ENCODE peak calls at places on chromosomes 13 and 19, in ten cellular contexts. H is Peyer's patch; J is type B pancreatic cell; T is ELR; R is stimulated activated CD4-positive, alpha-beta T cell treated with anti-CD3 and anti-CD28 coated beads, Interleukin-2, amount 100 ng/mL, for 48 hours; M is NCI-H748 treated with DMSO at 0.1 percent for 48 hours; E is testis; W is T-helper 9 cell; S is ovary; L is BJ. P is an unnamed sample.

GRCh38 chr19:51365211-51366049 is 758 bp downstream of the ETFB start:
- DNase-seq in H (peak), J (no peak), T (peak), R (no peak), M (no peak), E (peak), W (no peak), S (peak), L (no peak), P (no peak)

GRCh38 chr19:17797397-17798201 is 2.7 kb downstream of the B3GNT3 start:
- DNase-seq in H (peak), J (no peak), T (peak), R (peak), M (no peak), E (no peak), W (no peak), S (no peak), L (no peak), P (no peak)

GRCh38 chr13:72004975-72005374 is 138.0 kb upstream of the DACH1 start:
- DNase-seq in H (no peak), J (no peak), T (peak), R (no peak), M (no peak), E (no peak), W (no peak), S (no peak), L (peak), P (no peak)

GRCh38 chr19:18709546-18709945 is 26.1 kb downstream of the CRTC1 start:
- DNase-seq in H (no peak), J (no peak), T (no peak), R (no peak), M (no peak), E (no peak), W (no peak), S (no peak), L (no peak), P (no peak)

GRCh38 chr13:54379461-54379860 is 1350.8 kb downstream of the OLFM4 start:
- DNase-seq in H (no peak), J (no peak), T (no peak), R (no peak), M (no peak), E (no peak), W (no peak), S (no peak), L (no peak), P (no peak)

GRCh38 chr13:83780201-83780600 is 102.1 kb downstream of the SLITRK1 start:
- DNase-seq in H (no peak), J (no peak), T (peak), R (no peak), M (no peak), E (peak), W (no peak), S (no peak), L (no peak), P (no peak)

GRCh38 chr19:7535993-7536685 is 622 bp downstream of the PNPLA6 start:
- DNase-seq in H (no peak), J (no peak), T (no peak), R (no peak), M (no peak), E (no peak), W (no peak), S (no peak), L (no peak), P (no peak)

GRCh38 chr13:45328661-45329105 is 12.3 kb downstream of the TPT1 start:
- DNase-seq in H (no peak), J (no peak), T (no peak), R (no peak), M (no peak), E (no peak), W (no peak), S (no peak), L (peak), P (no peak)

GRCh38 chr19:46317339-46317738 is 20.5 kb downstream of the HIF3A start:
- DNase-seq in H (no peak), J (no peak), T (no peak), R (no peak), M (no peak), E (no peak), W (no peak), S (no peak), L (no peak), P (no peak)

GRCh38 chr19:54708781-54709180 is 15.5 kb upstream of the KIR3DL3 start:
- DNase-seq in H (no peak), J (no peak), T (no peak), R (no peak), M (peak), E (no peak), W (no peak), S (no peak), L (no peak), P (no peak)

GRCh38 chr19:48970923-48971395 is 5.8 kb downstream of the FTL start:
- DNase-seq in H (peak), J (peak), T (peak), R (peak), M (peak), E (peak), W (peak), S (peak), L (no peak), P (peak)

GRCh38 chr13:99033814-99034213 is 56.0 kb upstream of the DOCK9 start:
- DNase-seq in H (no peak), J (no peak), T (peak), R (no peak), M (peak), E (no peak), W (no peak), S (no peak), L (no peak), P (no peak)

GRCh38 chr19:50328257-50329145 is 676 bp downstream of the KCNC3 start:
- DNase-seq in H (no peak), J (no peak), T (no peak), R (peak), M (no peak), E (no peak), W (no peak), S (no peak), L (no peak), P (no peak)